ENCODE peak calls at places on chromosomes 2 and 18, in eight cellular contexts. I is MV-4-11; K is NCI-H1436; U is activated CD4-positive, alpha-beta T cell treated with anti-CD3 and anti-CD28 coated beads, Interleukin-2, amount 50 U/mL, for 24 hours; J is K562; E is fibroblast of mammary gland; R is pancreas; T is amygdala. Q is an unnamed sample.

GRCh38 chr2:219386532-219387280 is 1.0 kb downstream of the DNPEP start:
- DNase-seq in I (no peak), T (no peak), U (no peak), J (no peak), R (no peak), E (no peak), K (no peak), Q (no peak)

GRCh38 chr18:6370410-6370809 is 44.3 kb downstream of the L3MBTL4 start:
- DNase-seq in R (no peak), T (no peak), J (no peak), I (no peak), K (no peak), U (no peak), E (no peak), Q (no peak)

GRCh38 chr2:238277695-238278094 is 10.7 kb downstream of the PER2 start:
- DNase-seq in K (no peak), E (no peak), I (no peak), R (no peak), T (no peak), U (no peak), J (no peak), Q (peak; percentile 4)

GRCh38 chr2:239059854-239060253 is 212.0 kb downstream of the TWIST2 start:
- DNase-seq in U (no peak), E (no peak), J (no peak), K (no peak), R (no peak), I (no peak), T (no peak), Q (no peak)

GRCh38 chr2:178796079-178796677 is 11.0 kb downstream of the TTN start:
- DNase-seq in R (no peak), T (no peak), K (peak; percentile 31), U (no peak), J (no peak), E (peak; percentile 72), I (peak; percentile 1), Q (peak; percentile 30)

GRCh38 chr2:36831185-36831584 is 134.7 kb downstream of the VIT start:
- DNase-seq in U (no peak), R (no peak), T (no peak), K (no peak), J (no peak), I (no peak), E (no peak), Q (no peak)

GRCh38 chr18:21391074-21391673 is 149.1 kb downstream of the GREB1L start:
- DNase-seq in K (no peak), T (no peak), I (no peak), U (no peak), J (no peak), R (no peak), E (peak; percentile 84), Q (peak; percentile 57)

GRCh38 chr18:61949946-61950345 is 57.1 kb upstream of the RNF152 start:
- DNase-seq in E (peak; percentile 83), K (no peak), J (no peak), T (no peak), I (no peak), R (no peak), U (no peak), Q (peak; percentile 44)

GRCh38 chr2:47654790-47655562 is 128.0 kb upstream of the MSH6 start:
- DNase-seq in K (no peak), U (no peak), E (no peak), J (no peak), I (no peak), R (no peak), T (no peak), Q (no peak)

GRCh38 chr2:113233593-113234550 is 44.8 kb downstream of the PAX8 start:
- DNase-seq in I (peak; percentile 33), R (no peak), J (peak; percentile 38), T (no peak), E (peak; percentile 75), K (no peak), U (no peak), Q (peak; percentile 50)

GRCh38 chr2:199988176-199988575 is 32.8 kb downstream of the MAIP1 start:
- DNase-seq in K (no peak), I (peak; percentile 34), R (no peak), E (peak; percentile 27), T (no peak), U (no peak), J (no peak), Q (peak; percentile 70)

GRCh38 chr2:21422050-21422449 is 298.3 kb downstream of the TDRD15 start:
- DNase-seq in I (no peak), T (no peak), U (no peak), J (peak; percentile 34), R (peak; percentile 54), K (no peak), E (no peak), Q (peak; percentile 5)

GRCh38 chr2:148614332-148615049 is 30.1 kb upstream of the EPC2 start:
- DNase-seq in K (no peak), I (peak; percentile 91), R (no peak), U (no peak), T (no peak), J (no peak), E (no peak), Q (peak; percentile 53)

GRCh38 chr2:217216982-217217381 is 357.1 kb upstream of the TNP1 start:
- DNase-seq in T (no peak), R (no peak), I (no peak), K (no peak), E (no peak), J (no peak), U (no peak), Q (no peak)

GRCh38 chr2:55051026-55051866 is 995 bp upstream of the RTN4 start:
- DNase-seq in J (peak; percentile 39), T (no peak), R (no peak), E (peak; percentile 100), K (no peak), U (peak; percentile 21), I (peak; percentile 62), Q (peak; percentile 98)

GRCh38 chr2:31054817-31055216 is 83.4 kb downstream of the GALNT14 start:
- DNase-seq in T (no peak), J (no peak), K (no peak), R (no peak), E (no peak), I (no peak), U (no peak), Q (no peak)

GRCh38 chr18:8777846-8778245 is 72.5 kb downstream of the MTCL1 start:
- DNase-seq in T (no peak), I (no peak), K (no peak), E (no peak), R (no peak), J (no peak), U (no peak), Q (no peak)

GRCh38 chr2:234483568-234484251 is 13.2 kb downstream of the ARL4C start:
- DNase-seq in T (no peak), R (no peak), U (no peak), J (no peak), E (no peak), I (peak; percentile 95), K (no peak), Q (no peak)

GRCh38 chr18:74291771-74292540 is at the start of gene CYB5A:
- DNase-seq in E (peak; percentile 93), U (peak; percentile 98), J (peak; percentile 85), T (peak; percentile 99), R (peak; percentile 97), K (peak; percentile 95), I (peak; percentile 93), Q (peak; percentile 93)

GRCh38 chr2:172713365-172713875 is 22.2 kb upstream of the RAPGEF4 start:
- DNase-seq in T (no peak), R (no peak), J (no peak), I (no peak), U (no peak), E (no peak), K (no peak), Q (no peak)

GRCh38 chr2:240329116-240329665 is 106.3 kb upstream of the GPC1 start:
- DNase-seq in K (no peak), R (no peak), J (no peak), U (no peak), I (no peak), T (no peak), E (no peak), Q (no peak)

GRCh38 chr2:128425731-128426620 is 107.3 kb upstream of the HS6ST1 start:
- DNase-seq in E (no peak), K (no peak), R (peak; percentile 53), J (no peak), U (no peak), T (no peak), I (no peak), Q (no peak)

GRCh38 chr2:76008001-76008702 is 297.4 kb upstream of the GCFC2 start:
- DNase-seq in I (no peak), J (no peak), E (no peak), U (no peak), R (no peak), K (no peak), T (no peak), Q (no peak)

GRCh38 chr2:104289646-104290565 is 564.0 kb upstream of the POU3F3 start:
- DNase-seq in K (no peak), I (no peak), J (no peak), R (no peak), T (no peak), U (no peak), E (no peak), Q (no peak)

GRCh38 chr2:128535928-128536327 is 217.3 kb upstream of the HS6ST1 start:
- DNase-seq in U (no peak), R (no peak), E (peak; percentile 94), T (no peak), J (no peak), I (no peak), K (no peak), Q (peak; percentile 58)

GRCh38 chr2:111252436-111252835 is 131.7 kb downstream of the BCL2L11 start:
- DNase-seq in E (peak; percentile 22), U (no peak), J (no peak), R (no peak), I (peak; percentile 9), K (no peak), T (no peak), Q (peak; percentile 16)

GRCh38 chr2:2739231-2739795 is 408.2 kb upstream of the MYT1L start:
- DNase-seq in R (no peak), E (no peak), I (no peak), T (no peak), J (no peak), U (no peak), K (no peak), Q (no peak)

GRCh38 chr18:74282359-74283254 is 9.2 kb downstream of the CYB5A start:
- DNase-seq in E (no peak), R (no peak), I (no peak), T (no peak), U (no peak), K (no peak), J (no peak), Q (no peak)

GRCh38 chr2:178455947-178456346 is 4.8 kb downstream of the PJVK start:
- DNase-seq in R (no peak), U (no peak), T (no peak), E (no peak), J (no peak), I (no peak), K (no peak), Q (no peak)

GRCh38 chr2:105858868-105859693 is 114.4 kb downstream of the NCK2 start:
- DNase-seq in K (no peak), T (no peak), U (peak; percentile 31), R (no peak), E (no peak), I (no peak), J (no peak), Q (no peak)

GRCh38 chr2:46909771-46910419 is 5.7 kb downstream of the MCFD2 start:
- DNase-seq in I (peak; percentile 35), E (peak; percentile 85), U (peak; percentile 36), T (no peak), R (no peak), K (no peak), J (no peak), Q (peak; percentile 75)

GRCh38 chr18:76721207-76721996 is 101.0 kb upstream of the ZNF236 start:
- DNase-seq in U (peak; percentile 29), J (no peak), I (no peak), E (no peak), K (no peak), R (no peak), T (no peak), Q (no peak)

GRCh38 chr2:233413529-233414272 is 59.4 kb downstream of the DGKD start:
- DNase-seq in I (peak; percentile 25), K (peak; percentile 30), T (no peak), R (no peak), J (no peak), U (peak; percentile 49), E (peak; percentile 70), Q (peak; percentile 66)

GRCh38 chr2:161250864-161251436 is 57.3 kb upstream of the PSMD14 start:
- DNase-seq in T (no peak), I (peak; percentile 19), J (peak; percentile 52), R (no peak), K (peak; percentile 38), E (peak; percentile 51), U (no peak), Q (peak; percentile 55)